ENCODE peak calls at places on chromosomes 16 and 17, in eight cellular contexts. One of them, this sample, is unnamed.

GRCh38 chr16:4015275-4015990 is 100.8 kb downstream of the ADCY9 start:
- DNase-seq in PC-9: no peak
- DNase-seq in suprapubic skin: no peak
- DNase-seq in HepG2: peak; percentile 91
- DNase-seq in left ventricle myocardium inferior: no peak
- DNase-seq in transverse colon: no peak
- DNase-seq in skeletal muscle cell: no peak
- DNase-seq in adipocyte: no peak
- DNase-seq in this sample: no peak

GRCh38 chr17:30310562-30310961 is 18.8 kb upstream of the BLMH start:
- DNase-seq in PC-9: no peak
- DNase-seq in suprapubic skin: no peak
- DNase-seq in HepG2: no peak
- DNase-seq in left ventricle myocardium inferior: no peak
- DNase-seq in transverse colon: no peak
- DNase-seq in skeletal muscle cell: no peak
- DNase-seq in adipocyte: no peak
- DNase-seq in this sample: no peak

GRCh38 chr17:75267146-75267402 is 4.0 kb downstream of the MIF4GD start:
- DNase-seq in PC-9: no peak
- DNase-seq in suprapubic skin: no peak
- DNase-seq in HepG2: no peak
- DNase-seq in left ventricle myocardium inferior: no peak
- DNase-seq in transverse colon: no peak
- DNase-seq in skeletal muscle cell: no peak
- DNase-seq in adipocyte: no peak
- DNase-seq in this sample: no peak

GRCh38 chr16:86508947-86509758 is 1.2 kb upstream of the FOXF1 start:
- DNase-seq in PC-9: no peak
- DNase-seq in suprapubic skin: no peak
- DNase-seq in HepG2: no peak
- DNase-seq in left ventricle myocardium inferior: peak; percentile 53
- DNase-seq in transverse colon: peak; percentile 46
- DNase-seq in skeletal muscle cell: no peak
- DNase-seq in adipocyte: peak; percentile 94
- DNase-seq in this sample: no peak

GRCh38 chr16:50539822-50540710 is 8.1 kb upstream of the NKD1 start:
- DNase-seq in PC-9: no peak
- DNase-seq in suprapubic skin: no peak
- DNase-seq in HepG2: peak; percentile 52
- DNase-seq in left ventricle myocardium inferior: no peak
- DNase-seq in transverse colon: no peak
- DNase-seq in skeletal muscle cell: no peak
- DNase-seq in adipocyte: no peak
- DNase-seq in this sample: no peak

GRCh38 chr16:79076039-79076767 is 524.3 kb downstream of the MAF start:
- DNase-seq in PC-9: no peak
- DNase-seq in suprapubic skin: no peak
- DNase-seq in HepG2: no peak
- DNase-seq in left ventricle myocardium inferior: no peak
- DNase-seq in transverse colon: no peak
- DNase-seq in skeletal muscle cell: no peak
- DNase-seq in adipocyte: no peak
- DNase-seq in this sample: no peak

GRCh38 chr16:3492356-3492755 is 2.9 kb downstream of the C16orf90 start:
- DNase-seq in PC-9: no peak
- DNase-seq in suprapubic skin: peak; percentile 50
- DNase-seq in HepG2: no peak
- DNase-seq in left ventricle myocardium inferior: no peak
- DNase-seq in transverse colon: no peak
- DNase-seq in skeletal muscle cell: no peak
- DNase-seq in adipocyte: no peak
- DNase-seq in this sample: no peak

GRCh38 chr16:86432691-86433090 is 77.6 kb upstream of the FOXF1 start:
- DNase-seq in PC-9: no peak
- DNase-seq in suprapubic skin: no peak
- DNase-seq in HepG2: no peak
- DNase-seq in left ventricle myocardium inferior: no peak
- DNase-seq in transverse colon: peak; percentile 48
- DNase-seq in skeletal muscle cell: no peak
- DNase-seq in adipocyte: no peak
- DNase-seq in this sample: no peak

GRCh38 chr17:73292031-73292531 is 19.7 kb downstream of the CDC42EP4 start:
- DNase-seq in PC-9: peak; percentile 82
- DNase-seq in suprapubic skin: no peak
- DNase-seq in HepG2: no peak
- DNase-seq in left ventricle myocardium inferior: peak; percentile 77
- DNase-seq in transverse colon: no peak
- DNase-seq in skeletal muscle cell: no peak
- DNase-seq in adipocyte: peak; percentile 62
- DNase-seq in this sample: peak; percentile 75

GRCh38 chr16:46730801-46731690 is 17.1 kb downstream of the MYLK3 start:
- DNase-seq in PC-9: no peak
- DNase-seq in suprapubic skin: peak; percentile 38
- DNase-seq in HepG2: no peak
- DNase-seq in left ventricle myocardium inferior: no peak
- DNase-seq in transverse colon: no peak
- DNase-seq in skeletal muscle cell: no peak
- DNase-seq in adipocyte: no peak
- DNase-seq in this sample: peak; percentile 21

GRCh38 chr16:59164461-59164860 is 430.3 kb upstream of the GOT2 start:
- DNase-seq in PC-9: no peak
- DNase-seq in suprapubic skin: no peak
- DNase-seq in HepG2: no peak
- DNase-seq in left ventricle myocardium inferior: no peak
- DNase-seq in transverse colon: no peak
- DNase-seq in skeletal muscle cell: no peak
- DNase-seq in adipocyte: no peak
- DNase-seq in this sample: no peak

GRCh38 chr16:9787717-9788116 is 394.5 kb downstream of the GRIN2A start:
- DNase-seq in PC-9: no peak
- DNase-seq in suprapubic skin: no peak
- DNase-seq in HepG2: no peak
- DNase-seq in left ventricle myocardium inferior: no peak
- DNase-seq in transverse colon: no peak
- DNase-seq in skeletal muscle cell: no peak
- DNase-seq in adipocyte: no peak
- DNase-seq in this sample: no peak

GRCh38 chr16:19432429-19432828 is 14.7 kb downstream of the TMC5 start:
- DNase-seq in PC-9: peak; percentile 98
- DNase-seq in suprapubic skin: no peak
- DNase-seq in HepG2: peak; percentile 71
- DNase-seq in left ventricle myocardium inferior: no peak
- DNase-seq in transverse colon: peak; percentile 39
- DNase-seq in skeletal muscle cell: no peak
- DNase-seq in adipocyte: no peak
- DNase-seq in this sample: no peak

GRCh38 chr17:7380855-7381683 is at the start of gene TNK1:
- DNase-seq in PC-9: peak; percentile 59
- DNase-seq in suprapubic skin: peak; percentile 78
- DNase-seq in HepG2: peak; percentile 24
- DNase-seq in left ventricle myocardium inferior: peak; percentile 48
- DNase-seq in transverse colon: peak; percentile 87
- DNase-seq in skeletal muscle cell: no peak
- DNase-seq in adipocyte: peak; percentile 19
- DNase-seq in this sample: peak; percentile 70

GRCh38 chr17:7383742-7384488 is 3.0 kb downstream of the TNK1 start:
- DNase-seq in PC-9: no peak
- DNase-seq in suprapubic skin: no peak
- DNase-seq in HepG2: no peak
- DNase-seq in left ventricle myocardium inferior: peak; percentile 32
- DNase-seq in transverse colon: peak; percentile 54
- DNase-seq in skeletal muscle cell: no peak
- DNase-seq in adipocyte: peak; percentile 66
- DNase-seq in this sample: no peak

GRCh38 chr17:7384489-7385081 is 3.7 kb downstream of the TNK1 start:
- DNase-seq in PC-9: no peak
- DNase-seq in suprapubic skin: no peak
- DNase-seq in HepG2: no peak
- DNase-seq in left ventricle myocardium inferior: no peak
- DNase-seq in transverse colon: no peak
- DNase-seq in skeletal muscle cell: no peak
- DNase-seq in adipocyte: no peak
- DNase-seq in this sample: no peak

GRCh38 chr17:7382901-7383300 is 2.0 kb downstream of the TNK1 start:
- DNase-seq in PC-9: no peak
- DNase-seq in suprapubic skin: no peak
- DNase-seq in HepG2: no peak
- DNase-seq in left ventricle myocardium inferior: no peak
- DNase-seq in transverse colon: no peak
- DNase-seq in skeletal muscle cell: no peak
- DNase-seq in adipocyte: no peak
- DNase-seq in this sample: no peak

GRCh38 chr17:7383371-7383741 is 2.5 kb downstream of the TNK1 start:
- DNase-seq in PC-9: no peak
- DNase-seq in suprapubic skin: no peak
- DNase-seq in HepG2: no peak
- DNase-seq in left ventricle myocardium inferior: no peak
- DNase-seq in transverse colon: no peak
- DNase-seq in skeletal muscle cell: no peak
- DNase-seq in adipocyte: no peak
- DNase-seq in this sample: no peak
- H3K4me3 ChIP-seq in PC-9: no peak overlapping the region
- H3K4me3 ChIP-seq in suprapubic skin: peak overlapping the region; percentile 40
- H3K4me3 ChIP-seq in HepG2: no peak overlapping the region
- H3K4me3 ChIP-seq in left ventricle myocardium inferior: peak overlapping the region; percentile 64
- H3K4me3 ChIP-seq in transverse colon: peak overlapping the region; percentile 31
- H3K4me3 ChIP-seq in skeletal muscle cell: peak overlapping the region; percentile 47
- H3K4me3 ChIP-seq in adipocyte: peak overlapping the region; percentile 44
- H3K4me3 ChIP-seq in this sample: peak overlapping the region; percentile 65

DNA sequence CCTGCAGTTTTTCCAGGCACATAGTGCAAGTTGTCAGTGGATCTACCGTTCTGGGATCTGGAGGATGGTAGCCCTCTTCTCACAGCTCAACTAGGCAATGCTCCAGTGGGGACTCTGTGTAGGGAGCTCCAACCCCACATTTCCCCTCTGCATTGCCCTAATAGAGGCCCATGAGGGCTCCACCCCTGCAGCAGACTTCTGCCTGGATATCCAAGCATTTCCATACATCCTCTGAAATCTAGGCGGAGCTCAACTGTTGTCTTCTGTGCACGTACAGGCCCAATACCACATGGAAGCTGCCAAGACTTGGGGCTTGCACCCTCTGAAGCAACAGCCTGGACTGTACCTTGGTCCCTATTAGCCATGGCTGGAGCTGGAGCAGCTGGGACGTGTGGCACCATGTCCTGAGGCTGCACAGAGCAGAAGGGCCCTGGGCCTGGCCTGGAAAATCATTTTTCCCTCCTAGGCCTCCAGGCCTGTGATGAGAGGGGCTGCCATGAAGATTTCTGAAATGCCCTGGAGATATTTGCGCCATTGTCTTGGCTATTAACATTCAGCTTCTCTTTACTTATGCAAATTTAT is 10.9 kb upstream of the MILR1 start:
- DNase-seq in PC-9: no peak
- DNase-seq in suprapubic skin: no peak
- DNase-seq in HepG2: no peak
- DNase-seq in left ventricle myocardium inferior: no peak
- DNase-seq in transverse colon: no peak
- DNase-seq in skeletal muscle cell: no peak
- DNase-seq in adipocyte: no peak
- DNase-seq in this sample: no peak
- H3K4me3 ChIP-seq in PC-9: no peak overlapping the region
- H3K4me3 ChIP-seq in suprapubic skin: no peak overlapping the region
- H3K4me3 ChIP-seq in HepG2: no peak overlapping the region
- H3K4me3 ChIP-seq in left ventricle myocardium inferior: no peak overlapping the region
- H3K4me3 ChIP-seq in transverse colon: no peak overlapping the region
- H3K4me3 ChIP-seq in skeletal muscle cell: no peak overlapping the region
- H3K4me3 ChIP-seq in adipocyte: peak overlapping the region; percentile 33
- H3K4me3 ChIP-seq in this sample: no peak overlapping the region

DNA sequence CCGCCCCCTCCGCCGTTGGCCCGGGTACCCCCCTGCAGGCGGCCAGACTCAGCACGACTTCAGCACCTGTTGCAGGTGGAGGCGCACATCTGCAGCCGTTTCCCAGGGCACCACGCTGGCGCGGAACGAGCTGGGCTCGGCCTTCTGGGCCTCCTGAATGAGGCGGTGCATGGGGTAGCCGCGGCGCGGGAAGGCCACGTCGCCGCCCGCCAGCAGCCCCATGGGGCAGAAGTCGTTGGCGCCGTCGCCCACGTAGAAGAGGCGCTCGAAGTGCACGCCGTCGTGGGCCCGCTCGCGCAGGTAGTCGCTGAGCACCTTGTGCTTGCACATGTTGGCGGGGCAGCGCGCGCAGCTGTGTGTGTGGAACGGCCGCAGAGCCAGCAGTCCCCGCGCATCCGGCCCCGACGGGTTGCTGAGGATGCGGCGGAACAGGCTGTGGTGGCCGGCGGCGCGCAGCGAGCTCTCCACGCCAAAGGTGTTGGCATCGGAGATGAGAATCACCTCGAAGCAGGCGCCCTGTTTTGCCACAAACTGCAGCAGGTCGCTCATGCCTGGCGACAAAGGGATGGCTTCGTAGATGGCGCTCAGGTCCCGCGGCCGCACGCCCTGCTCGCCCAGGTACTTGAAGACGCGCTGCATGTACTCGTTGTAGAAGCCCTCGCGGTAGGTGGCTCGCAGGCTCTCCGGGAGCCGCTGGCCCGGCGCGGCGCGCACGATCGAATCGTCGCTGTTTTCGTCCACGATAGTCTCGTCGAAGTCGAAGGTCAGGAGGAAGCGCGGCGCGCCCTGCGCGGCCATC is 6.2 kb downstream of the PHOSPHO1 start:
- DNase-seq in PC-9: no peak
- DNase-seq in suprapubic skin: no peak
- DNase-seq in HepG2: no peak
- DNase-seq in left ventricle myocardium inferior: no peak
- DNase-seq in transverse colon: peak; percentile 52
- DNase-seq in skeletal muscle cell: no peak
- DNase-seq in adipocyte: no peak
- DNase-seq in this sample: no peak
- H3K4me3 ChIP-seq in PC-9: no peak overlapping the region
- H3K4me3 ChIP-seq in suprapubic skin: peak overlapping the region; percentile 13
- H3K4me3 ChIP-seq in HepG2: no peak overlapping the region
- H3K4me3 ChIP-seq in left ventricle myocardium inferior: peak overlapping the region; percentile 58
- H3K4me3 ChIP-seq in transverse colon: peak overlapping the region; percentile 22
- H3K4me3 ChIP-seq in skeletal muscle cell: peak overlapping the region; percentile 4
- H3K4me3 ChIP-seq in adipocyte: no peak overlapping the region
- H3K4me3 ChIP-seq in this sample: peak overlapping the region; percentile 28

GRCh38 chr17:7839890-7840260 is 5.9 kb downstream of the KDM6B start:
- DNase-seq in PC-9: no peak
- DNase-seq in suprapubic skin: no peak
- DNase-seq in HepG2: peak; percentile 28
- DNase-seq in left ventricle myocardium inferior: no peak
- DNase-seq in transverse colon: no peak
- DNase-seq in skeletal muscle cell: no peak
- DNase-seq in adipocyte: peak; percentile 44
- DNase-seq in this sample: no peak
- H3K4me3 ChIP-seq in PC-9: no peak overlapping the region
- H3K4me3 ChIP-seq in suprapubic skin: no peak overlapping the region
- H3K4me3 ChIP-seq in HepG2: no peak overlapping the region
- H3K4me3 ChIP-seq in left ventricle myocardium inferior: no peak overlapping the region
- H3K4me3 ChIP-seq in transverse colon: no peak overlapping the region
- H3K4me3 ChIP-seq in skeletal muscle cell: no peak overlapping the region
- H3K4me3 ChIP-seq in adipocyte: no peak overlapping the region
- H3K4me3 ChIP-seq in this sample: no peak overlapping the region

This sample was measured in ascending aorta.